ENCODE peak calls at places on chromosomes 1 and 21, in four cellular contexts. H is ACHN, G is nephron progenitor cell, K is GM12865. N is an unnamed sample.

GRCh38 chr1:182955596-182956588 is 2.9 kb upstream of the SHCBP1L start:
- DNase-seq in H (peak; percentile 89), G (no peak), K (peak; percentile 16), N (no peak)

GRCh38 chr21:26445440-26445839 is 127.6 kb downstream of the CYYR1 start:
- DNase-seq in H (no peak), G (no peak), K (no peak), N (no peak)

GRCh38 chr1:16119504-16119903 is 36.4 kb downstream of the EPHA2 start:
- DNase-seq in H (no peak), G (no peak), K (no peak), N (no peak)

GRCh38 chr1:244381887-244382565 is 69.7 kb downstream of the ADSS2 start:
- DNase-seq in H (no peak), G (no peak), K (no peak), N (no peak)

GRCh38 chr1:10665930-10666850 is 130.3 kb downstream of the CASZ1 start:
- DNase-seq in H (peak; percentile 29), G (no peak), K (no peak), N (no peak)

GRCh38 chr1:191206808-191207207 is 729.1 kb upstream of the BRINP3 start:
- DNase-seq in H (no peak), G (no peak), K (peak; percentile 7), N (no peak)

GRCh38 chr1:30405631-30406212 is 317.7 kb downstream of the MATN1 start:
- DNase-seq in H (no peak), G (no peak), K (no peak), N (no peak)

GRCh38 chr1:112618721-112619517 is at the start of gene ST7L:
- DNase-seq in H (peak; percentile 68), G (peak; percentile 78), K (peak; percentile 72), N (peak; percentile 86)

GRCh38 chr21:34939673-34940321 is 109.3 kb downstream of the RUNX1 start:
- DNase-seq in H (no peak), G (no peak), K (no peak), N (no peak)

GRCh38 chr1:162674018-162674608 is 41.8 kb downstream of the DDR2 start:
- DNase-seq in H (no peak), G (no peak), K (no peak), N (no peak)

GRCh38 chr1:88647749-88648415 is 36.2 kb upstream of the PKN2 start:
- DNase-seq in H (no peak), G (no peak), K (no peak), N (no peak)

GRCh38 chr1:53326598-53327182 is 1.2 kb downstream of the LRP8 start:
- DNase-seq in H (peak; percentile 57), G (peak; percentile 64), K (no peak), N (peak; percentile 72)

N was measured in iPS-NIHi11.